ENCODE peak calls at places on chromosomes 4 and X, in four cellular contexts. One of them, this sample, is unnamed.

GRCh38 chr4:151857368-151857767 is 96.6 kb upstream of the GATB start:
- DNase-seq in endothelial cell: no peak
- DNase-seq in NCI-H1694 treated with DMSO at 0.1 percent for 48 hours: no peak
- DNase-seq in astrocyte of the cerebellum: no peak
- DNase-seq in this sample: no peak

GRCh38 chrX:101385795-101386541 is at the start of gene BTK:
- DNase-seq in NCI-H1694 treated with DMSO at 0.1 percent for 48 hours: no peak
- DNase-seq in astrocyte of the cerebellum: no peak
- DNase-seq in endothelial cell: no peak
- DNase-seq in this sample: no peak

GRCh38 chrX:78322863-78323262 is 4.5 kb downstream of the CYSLTR1 start:
- DNase-seq in astrocyte of the cerebellum: no peak
- DNase-seq in NCI-H1694 treated with DMSO at 0.1 percent for 48 hours: no peak
- DNase-seq in endothelial cell: no peak
- DNase-seq in this sample: no peak

GRCh38 chr4:69147334-69147733 is 51.1 kb downstream of the UGT2B7 start:
- DNase-seq in endothelial cell: no peak
- DNase-seq in NCI-H1694 treated with DMSO at 0.1 percent for 48 hours: no peak
- DNase-seq in astrocyte of the cerebellum: no peak
- DNase-seq in this sample: no peak

GRCh38 chr4:72451349-72451748 is 117.7 kb downstream of the ADAMTS3 start:
- DNase-seq in endothelial cell: no peak
- DNase-seq in NCI-H1694 treated with DMSO at 0.1 percent for 48 hours: no peak
- DNase-seq in astrocyte of the cerebellum: no peak
- DNase-seq in this sample: peak; percentile 30

GRCh38 chrX:101291204-101291603 is at the start of gene TAF7L:
- DNase-seq in NCI-H1694 treated with DMSO at 0.1 percent for 48 hours: no peak
- DNase-seq in astrocyte of the cerebellum: no peak
- DNase-seq in endothelial cell: no peak
- DNase-seq in this sample: no peak

GRCh38 chr4:92304073-92304472 is 307 bp downstream of the GRID2 start:
- DNase-seq in endothelial cell: peak; percentile 9
- DNase-seq in astrocyte of the cerebellum: no peak
- DNase-seq in NCI-H1694 treated with DMSO at 0.1 percent for 48 hours: no peak
- DNase-seq in this sample: no peak

GRCh38 chrX:13220916-13221315 is 98.9 kb downstream of the ATXN3L start:
- DNase-seq in astrocyte of the cerebellum: peak; percentile 89
- DNase-seq in NCI-H1694 treated with DMSO at 0.1 percent for 48 hours: no peak
- DNase-seq in endothelial cell: no peak
- DNase-seq in this sample: no peak

GRCh38 chrX:134502686-134503085 is 42.7 kb downstream of the HPRT1 start:
- DNase-seq in endothelial cell: no peak
- DNase-seq in NCI-H1694 treated with DMSO at 0.1 percent for 48 hours: no peak
- DNase-seq in astrocyte of the cerebellum: no peak
- DNase-seq in this sample: no peak

GRCh38 chrX:13938053-13938765 is 91.5 kb downstream of the GEMIN8 start:
- DNase-seq in astrocyte of the cerebellum: no peak
- DNase-seq in endothelial cell: peak; percentile 45
- DNase-seq in NCI-H1694 treated with DMSO at 0.1 percent for 48 hours: no peak
- DNase-seq in this sample: no peak

GRCh38 chr4:125994430-125994829 is 679.7 kb downstream of the FAT4 start:
- DNase-seq in endothelial cell: no peak
- DNase-seq in NCI-H1694 treated with DMSO at 0.1 percent for 48 hours: no peak
- DNase-seq in astrocyte of the cerebellum: no peak
- DNase-seq in this sample: no peak

GRCh38 chr4:2793920-2794706 is 1.2 kb downstream of the SH3BP2 start:
- DNase-seq in astrocyte of the cerebellum: no peak
- DNase-seq in endothelial cell: peak; percentile 11
- DNase-seq in NCI-H1694 treated with DMSO at 0.1 percent for 48 hours: peak; percentile 61
- DNase-seq in this sample: no peak

GRCh38 chr4:10023050-10023419 is 1.7 kb upstream of the SLC2A9 start:
- DNase-seq in NCI-H1694 treated with DMSO at 0.1 percent for 48 hours: no peak
- DNase-seq in endothelial cell: no peak
- DNase-seq in astrocyte of the cerebellum: no peak
- DNase-seq in this sample: no peak

GRCh38 chrX:22686138-22686541 is 313.6 kb upstream of the DDX53 start:
- DNase-seq in astrocyte of the cerebellum: peak; percentile 92
- DNase-seq in NCI-H1694 treated with DMSO at 0.1 percent for 48 hours: peak; percentile 29
- DNase-seq in endothelial cell: no peak
- DNase-seq in this sample: peak; percentile 56

This sample was measured in NCI-H446.